ENCODE peak calls at places on chromosomes 16 and 17, in six cellular contexts. X is body of pancreas; Q is thoracic aorta; C is lower lobe of right lung; E is CD4-positive, CD25-positive, alpha-beta regulatory T cell; B is cardiac muscle cell. W is an unnamed sample.

GRCh38 chr16:3157229-3158013 is 22.6 kb downstream of the ZNF213 start:
- DNase-seq in X (peak; percentile 84), Q (peak; percentile 41), C (peak; percentile 67), E (no peak), B (peak; percentile 93), W (no peak)

GRCh38 chr17:32634167-32634566 is 147.4 kb downstream of the CDK5R1 start:
- DNase-seq in X (no peak), Q (no peak), C (no peak), E (no peak), B (no peak), W (no peak)

GRCh38 chr17:42760652-42761581 is at the start of gene RAMP2:
- DNase-seq in X (peak; percentile 39), Q (no peak), C (no peak), E (no peak), B (peak; percentile 44), W (no peak)

GRCh38 chr16:70635356-70636016 is 10.9 kb upstream of the IL34 start:
- DNase-seq in X (no peak), Q (no peak), C (no peak), E (no peak), B (peak; percentile 76), W (no peak)

GRCh38 chr17:68248886-68249872 is 1.3 kb downstream of the AMZ2 start:
- DNase-seq in X (no peak), Q (no peak), C (no peak), E (peak; percentile 49), B (no peak), W (no peak)

GRCh38 chr17:57608369-57609124 is 136.6 kb downstream of the CCDC182 start:
- DNase-seq in X (no peak), Q (no peak), C (no peak), E (no peak), B (no peak), W (no peak)

GRCh38 chr17:43932923-43933322 is 9.4 kb downstream of the PPY start:
- DNase-seq in X (no peak), Q (no peak), C (no peak), E (no peak), B (no peak), W (no peak)

GRCh38 chr17:64635647-64636305 is 26.3 kb downstream of the SMURF2 start:
- DNase-seq in X (no peak), Q (no peak), C (no peak), E (no peak), B (peak; percentile 72), W (no peak)

GRCh38 chr16:53805113-53805512 is 101.2 kb downstream of the FTO start:
- DNase-seq in X (no peak), Q (no peak), C (no peak), E (no peak), B (no peak), W (no peak)

GRCh38 chr16:47057631-47057996 is 84.1 kb upstream of the DNAJA2 start:
- DNase-seq in X (no peak), Q (no peak), C (no peak), E (no peak), B (peak; percentile 22), W (no peak)

GRCh38 chr16:85123891-85124635 is 11.8 kb upstream of the CIBAR2 start:
- DNase-seq in X (peak; percentile 27), Q (peak; percentile 64), C (peak; percentile 61), E (no peak), B (peak; percentile 88), W (peak; percentile 33)

GRCh38 chr17:3865166-3865565 is 19.1 kb upstream of the NCBP3 start:
- DNase-seq in X (peak; percentile 49), Q (no peak), C (peak; percentile 62), E (no peak), B (peak; percentile 52), W (no peak)

GRCh38 chr17:63545302-63545928 is 4.9 kb upstream of the DCAF7 start:
- DNase-seq in X (no peak), Q (no peak), C (no peak), E (no peak), B (peak; percentile 17), W (no peak)

GRCh38 chr16:86479419-86479818 is 30.9 kb upstream of the FOXF1 start:
- DNase-seq in X (no peak), Q (no peak), C (no peak), E (no peak), B (no peak), W (no peak)

GRCh38 chr16:55033225-55034156 is 102.8 kb downstream of the IRX5 start:
- DNase-seq in X (no peak), Q (no peak), C (no peak), E (no peak), B (no peak), W (no peak)

GRCh38 chr16:58464047-58464915 is 35.7 kb upstream of the NDRG4 start:
- DNase-seq in X (peak; percentile 28), Q (no peak), C (no peak), E (no peak), B (no peak), W (peak; percentile 75)

GRCh38 chr17:75517277-75517865 is 1.0 kb downstream of the TSEN54 start:
- DNase-seq in X (peak; percentile 24), Q (no peak), C (peak; percentile 44), E (no peak), B (no peak), W (no peak)

GRCh38 chr17:36602924-36603384 is 1.6 kb downstream of the MRM1 start:
- DNase-seq in X (peak; percentile 74), Q (no peak), C (peak; percentile 58), E (peak; percentile 60), B (peak; percentile 76), W (no peak)

GRCh38 chr17:38896373-38896954 is 26.6 kb downstream of the LASP1 start:
- DNase-seq in X (no peak), Q (no peak), C (no peak), E (no peak), B (no peak), W (no peak)

GRCh38 chr17:16944334-16945140 is 27.4 kb downstream of the TNFRSF13B start:
- DNase-seq in X (no peak), Q (no peak), C (no peak), E (no peak), B (no peak), W (no peak)

GRCh38 chr16:15665107-15665506 is 15.1 kb downstream of the NDE1 start:
- DNase-seq in X (no peak), Q (no peak), C (no peak), E (no peak), B (no peak), W (no peak)

GRCh38 chr17:72697602-72698146 is 394.8 kb downstream of the SLC39A11 start:
- DNase-seq in X (peak; percentile 23), Q (no peak), C (no peak), E (no peak), B (no peak), W (peak; percentile 49)

GRCh38 chr17:31724026-31724425 is 135.0 kb downstream of the COPRS start:
- DNase-seq in X (no peak), Q (no peak), C (no peak), E (no peak), B (peak; percentile 84), W (no peak)

GRCh38 chr16:11972128-11972527 is 4.4 kb upstream of the SNX29 start:
- DNase-seq in X (no peak), Q (no peak), C (no peak), E (no peak), B (peak; percentile 38), W (no peak)

GRCh38 chr16:54654429-54654828 is 276.2 kb upstream of the IRX5 start:
- DNase-seq in X (no peak), Q (no peak), C (no peak), E (no peak), B (no peak), W (no peak)

GRCh38 chr17:9522074-9522473 is 53.5 kb downstream of the STX8 start:
- DNase-seq in X (peak; percentile 18), Q (no peak), C (no peak), E (peak; percentile 11), B (peak; percentile 75), W (no peak)

GRCh38 chr16:53053967-53054669 is 673 bp upstream of the CHD9 start:
- DNase-seq in X (peak; percentile 59), Q (no peak), C (peak; percentile 54), E (no peak), B (peak; percentile 62), W (no peak)

GRCh38 chr16:86671486-86672214 is 93.3 kb downstream of the FOXL1 start:
- DNase-seq in X (no peak), Q (no peak), C (no peak), E (no peak), B (no peak), W (no peak)

GRCh38 chr16:28873543-28874201 is 4.6 kb upstream of the ATP2A1 start:
- DNase-seq in X (peak; percentile 35), Q (no peak), C (no peak), E (peak; percentile 53), B (peak; percentile 12), W (no peak)

GRCh38 chr17:49764559-49765180 is 739 bp upstream of the FAM117A start:
- DNase-seq in X (peak; percentile 26), Q (no peak), C (no peak), E (no peak), B (no peak), W (no peak)
- H3K27ac ChIP-seq in X (peak overlapping the region; percentile 78), Q (peak overlapping the region; percentile 10), C (peak overlapping the region; percentile 19), E (peak overlapping the region; percentile 77), B (peak overlapping the region; percentile 29), W (peak overlapping the region; percentile 16)

DNA sequence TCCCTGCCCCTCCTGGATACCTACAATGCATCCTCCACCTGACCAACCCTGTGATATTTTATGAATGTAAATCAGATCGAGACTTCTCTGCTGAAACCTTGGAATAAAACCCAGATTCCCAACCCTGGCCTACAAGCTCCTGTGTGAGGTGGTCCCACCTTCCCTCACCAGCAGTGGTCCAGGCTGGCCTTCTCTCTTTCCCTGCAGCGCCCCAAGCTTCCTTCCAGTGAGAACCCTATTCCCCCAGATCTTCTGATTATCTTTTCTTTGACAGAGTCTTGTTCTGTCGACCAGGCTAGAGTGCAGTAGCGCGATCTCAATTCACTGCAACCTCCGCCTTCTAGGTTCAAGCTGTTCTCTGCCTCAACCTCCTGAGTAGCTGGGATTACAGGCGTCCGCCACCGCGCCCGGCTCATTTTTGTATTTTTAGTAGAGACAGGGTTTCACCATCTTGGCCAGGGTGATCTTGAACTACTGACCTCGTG is 2.5 kb upstream of the HELZ start:
- DNase-seq in X (no peak), Q (no peak), C (no peak), E (no peak), B (no peak), W (no peak)
- H3K27ac ChIP-seq in X (no peak overlapping the region), Q (no peak overlapping the region), C (peak overlapping the region; percentile 93), E (no peak overlapping the region), B (no peak overlapping the region), W (no peak overlapping the region)

DNA sequence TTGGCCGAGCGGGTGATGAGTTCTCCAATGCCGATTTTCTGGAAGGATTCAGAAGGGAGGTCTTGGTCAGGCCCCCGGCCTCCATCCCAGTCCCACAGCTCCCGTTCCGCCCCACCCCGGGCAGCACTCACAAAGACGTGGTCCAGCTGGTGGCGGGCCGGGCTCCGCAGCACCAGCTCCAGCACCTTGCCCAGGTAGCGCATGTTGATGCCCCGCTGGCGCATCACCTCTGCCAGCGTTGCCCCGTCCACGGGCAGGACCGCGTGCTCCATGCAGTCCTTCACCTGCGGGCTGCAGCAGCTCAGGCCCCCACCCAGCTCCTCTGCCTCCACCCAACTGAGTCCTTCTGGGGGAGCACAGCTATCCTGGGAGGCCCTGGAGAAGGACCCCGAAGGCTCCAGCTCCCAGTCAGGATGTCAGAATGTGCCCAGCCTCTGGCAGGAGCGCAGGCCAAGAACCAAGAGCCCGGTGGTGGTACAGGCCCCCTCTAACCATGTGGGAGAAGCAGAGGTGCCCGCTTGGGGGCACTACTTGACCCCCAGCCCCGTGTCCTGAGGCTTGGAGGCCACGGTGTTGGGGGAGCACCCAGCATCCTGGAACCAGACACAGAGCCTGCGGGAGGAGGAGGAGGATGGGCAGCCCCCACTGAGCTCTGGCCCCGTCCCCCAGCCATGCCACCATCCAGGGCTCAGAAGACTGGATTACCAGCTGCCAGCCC is 16.2 kb downstream of the CLUH start:
- DNase-seq in X (no peak), Q (no peak), C (peak; percentile 41), E (no peak), B (no peak), W (no peak)
- H3K27ac ChIP-seq in X (no peak overlapping the region), Q (no peak overlapping the region), C (no peak overlapping the region), E (no peak overlapping the region), B (no peak overlapping the region), W (no peak overlapping the region)

GRCh38 chr17:56598471-56598870 is 5.0 kb downstream of the NOG start:
- DNase-seq in X (no peak), Q (no peak), C (no peak), E (no peak), B (no peak), W (no peak)
- H3K27ac ChIP-seq in X (no peak overlapping the region), Q (no peak overlapping the region), C (no peak overlapping the region), E (peak overlapping the region; percentile 39), B (peak overlapping the region; percentile 89), W (no peak overlapping the region)

W was measured in caudate nucleus.